ENCODE peak calls at places on chromosomes 7 and 10, in seven cellular contexts. D is psoas muscle, K is IMR-90, S is dorsolateral prefrontal cortex, N is heart left ventricle, V is lower leg skin, Y is kidney. B is an unnamed sample.
A peak's percentile ranks its signal among the peaks of the same experiment; 100 is the strongest.

GRCh38 chr7:16999541-17000266 is 117.9 kb upstream of the AGR3 start:
- DNase-seq in D (no peak), K (no peak), S (no peak), N (no peak), V (no peak), Y (no peak), B (no peak)

GRCh38 chr10:115093286-115093775 is at the start of gene ATRNL1:
- DNase-seq in D (peak; percentile 51), K (no peak), S (no peak), N (peak; percentile 33), V (no peak), Y (peak; percentile 80), B (no peak)

GRCh38 chr7:74164985-74165456 is 9.1 kb upstream of the EIF4H start:
- DNase-seq in D (no peak), K (peak; percentile 43), S (no peak), N (no peak), V (no peak), Y (no peak), B (no peak)

GRCh38 chr7:127766831-127767489 is 115.0 kb downstream of the SND1 start:
- DNase-seq in D (no peak), K (no peak), S (no peak), N (no peak), V (no peak), Y (no peak), B (no peak)

GRCh38 chr7:33806284-33807157 is 98.8 kb upstream of the BMPER start:
- DNase-seq in D (no peak), K (peak; percentile 10), S (no peak), N (no peak), V (no peak), Y (no peak), B (no peak)

GRCh38 chr10:110426294-110427153 is 71.2 kb upstream of the DUSP5 start:
- DNase-seq in D (peak; percentile 31), K (peak; percentile 91), S (no peak), N (peak; percentile 30), V (no peak), Y (no peak), B (no peak)

GRCh38 chr10:80471715-80472233 is 17.7 kb downstream of the TSPAN14 start:
- DNase-seq in D (no peak), K (no peak), S (no peak), N (no peak), V (no peak), Y (peak; percentile 89), B (no peak)

GRCh38 chr7:1060315-1061080 is 16.2 kb downstream of the GPR146 start:
- DNase-seq in D (peak; percentile 63), K (no peak), S (no peak), N (peak; percentile 50), V (peak; percentile 90), Y (peak; percentile 85), B (no peak)

GRCh38 chr7:3725660-3726059 is 424.6 kb downstream of the SDK1 start:
- DNase-seq in D (no peak), K (no peak), S (no peak), N (no peak), V (no peak), Y (no peak), B (no peak)

GRCh38 chr7:156038345-156038744 is 226.1 kb upstream of the SHH start:
- DNase-seq in D (no peak), K (no peak), S (no peak), N (no peak), V (no peak), Y (no peak), B (no peak)

GRCh38 chr10:31599626-31600504 is 280.8 kb downstream of the ZEB1 start:
- DNase-seq in D (no peak), K (peak; percentile 15), S (peak; percentile 57), N (no peak), V (no peak), Y (no peak), B (no peak)

GRCh38 chr10:24331457-24331856 is 122.5 kb downstream of the KIAA1217 start:
- DNase-seq in D (peak; percentile 75), K (peak; percentile 35), S (no peak), N (peak; percentile 62), V (no peak), Y (no peak), B (no peak)

GRCh38 chr7:22660732-22661131 is 66.3 kb upstream of the IL6 start:
- DNase-seq in D (no peak), K (no peak), S (no peak), N (no peak), V (no peak), Y (no peak), B (no peak)

GRCh38 chr7:91264083-91264923 is at the start of gene FZD1:
- DNase-seq in D (peak; percentile 98), K (peak; percentile 99), S (peak; percentile 93), N (peak; percentile 97), V (peak; percentile 99), Y (peak; percentile 99), B (peak; percentile 73)

GRCh38 chr7:2002561-2003450 is 229.9 kb downstream of the MAD1L1 start:
- DNase-seq in D (peak; percentile 41), K (no peak), S (no peak), N (no peak), V (peak; percentile 76), Y (peak; percentile 51), B (no peak)

GRCh38 chr10:66180651-66181318 is 745.1 kb upstream of the LRRTM3 start:
- DNase-seq in D (no peak), K (peak; percentile 52), S (no peak), N (peak; percentile 8), V (no peak), Y (no peak), B (no peak)

GRCh38 chr10:114356786-114357588 is 47.3 kb downstream of the AFAP1L2 start:
- DNase-seq in D (no peak), K (peak; percentile 70), S (no peak), N (no peak), V (peak; percentile 25), Y (no peak), B (no peak)

GRCh38 chr7:98110249-98111022 is 3.8 kb downstream of the LMTK2 start:
- DNase-seq in D (no peak), K (peak; percentile 9), S (peak; percentile 43), N (peak; percentile 35), V (no peak), Y (no peak), B (no peak)

GRCh38 chr10:46232666-46233065 is 54.1 kb upstream of the ANTXRL start:
- DNase-seq in D (no peak), K (no peak), S (no peak), N (peak; percentile 1), V (peak; percentile 45), Y (no peak), B (peak; percentile 6)

GRCh38 chr7:24054231-24054630 is 229.8 kb upstream of the NPY start:
- DNase-seq in D (no peak), K (no peak), S (no peak), N (no peak), V (no peak), Y (no peak), B (no peak)

GRCh38 chr10:81472927-81473470 is 402.0 kb upstream of the NRG3 start:
- DNase-seq in D (no peak), K (no peak), S (no peak), N (no peak), V (no peak), Y (no peak), B (no peak)

GRCh38 chr10:62616885-62617635 is 187.5 kb upstream of the ADO start:
- DNase-seq in D (no peak), K (no peak), S (no peak), N (no peak), V (peak; percentile 75), Y (no peak), B (no peak)
- TF ChIP-seq CTCF in D (no peak), K (no peak), S (no peak), N (no peak), V (no peak), Y (no peak), B (no peak)

DNA sequence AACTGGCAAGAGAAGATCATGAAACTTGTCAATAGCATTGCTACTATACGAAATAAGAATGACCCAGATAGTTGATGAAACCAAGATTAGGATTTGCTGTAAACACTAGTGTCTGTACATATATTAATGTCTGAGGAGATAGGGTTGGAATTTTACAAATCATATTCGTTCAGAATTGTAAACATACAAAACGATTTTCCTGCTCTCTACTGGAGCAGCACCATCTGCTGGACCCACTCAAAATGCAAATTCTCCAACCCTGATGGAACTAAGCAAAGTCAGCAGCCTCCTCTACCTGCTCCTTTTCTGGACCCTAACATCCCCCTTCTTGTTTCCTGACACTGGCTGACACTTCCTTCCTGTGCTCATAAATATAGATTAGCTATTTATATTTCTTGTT is 29.4 kb upstream of the SGMS1 start:
- DNase-seq in D (no peak), K (peak; percentile 47), S (peak; percentile 50), N (no peak), V (no peak), Y (no peak), B (no peak)
- TF ChIP-seq CTCF in D (peak; percentile 56), K (peak; percentile 65), S (peak; percentile 74), N (peak; percentile 53), V (no peak), Y (peak; percentile 50), B (no peak)

GRCh38 chr7:135181261-135181928 is 10.9 kb upstream of the CYREN start:
- DNase-seq in D (no peak), K (no peak), S (no peak), N (no peak), V (no peak), Y (no peak), B (no peak)

GRCh38 chr7:135184254-135184841 is 13.8 kb upstream of the CYREN start:
- DNase-seq in D (no peak), K (no peak), S (no peak), N (no peak), V (peak; percentile 77), Y (no peak), B (no peak)

GRCh38 chr7:135181929-135182678 is 11.6 kb upstream of the CYREN start:
- DNase-seq in D (no peak), K (no peak), S (no peak), N (no peak), V (peak; percentile 74), Y (peak; percentile 63), B (no peak)

GRCh38 chr7:135185471-135186260 is 15.2 kb upstream of the CYREN start:
- DNase-seq in D (no peak), K (no peak), S (no peak), N (no peak), V (peak; percentile 72), Y (peak; percentile 69), B (no peak)

DNA sequence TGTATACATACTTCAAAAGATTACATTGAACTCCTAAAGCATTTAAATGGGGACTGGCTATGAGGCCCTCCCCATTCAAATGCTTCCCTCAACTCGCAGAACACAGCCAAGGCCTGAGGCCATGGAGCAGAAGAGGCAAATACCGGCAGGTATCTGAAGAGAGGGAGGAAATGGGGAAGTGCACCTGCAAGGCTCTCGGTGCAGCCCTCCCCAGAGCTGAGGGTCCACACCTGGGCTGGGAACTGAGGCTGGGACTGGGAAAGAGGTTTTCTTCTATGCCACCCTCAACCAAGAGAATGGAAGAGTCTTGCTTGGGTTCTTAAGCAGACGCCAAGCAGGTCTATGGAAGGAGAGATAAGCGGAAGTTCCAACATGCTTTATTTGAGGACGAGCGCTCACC is 13.0 kb upstream of the CYREN start:
- DNase-seq in D (no peak), K (no peak), S (no peak), N (no peak), V (peak; percentile 29), Y (no peak), B (no peak)
- TF ChIP-seq CTCF in D (no peak), K (no peak), S (no peak), N (no peak), V (no peak), Y (no peak), B (no peak)

DNA sequence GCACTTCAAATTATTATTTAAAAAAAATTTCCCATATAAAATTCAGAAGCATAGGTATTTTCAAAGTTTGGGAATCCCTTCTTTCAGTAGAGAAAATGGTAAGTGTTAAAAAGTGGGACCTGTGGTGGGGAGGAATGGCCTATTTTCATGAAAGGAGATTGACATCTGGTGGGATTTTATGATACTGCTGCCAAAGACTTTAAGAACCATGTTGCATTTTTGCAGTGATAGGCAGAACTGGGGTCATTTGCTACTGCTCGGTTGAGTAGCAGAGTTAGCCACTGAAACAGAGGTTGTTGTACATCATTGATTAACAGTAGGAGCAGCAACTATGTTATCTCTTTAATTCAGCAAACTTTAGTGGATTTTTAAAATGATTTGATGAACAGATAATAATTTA is 4.4 kb downstream of the BICC1 start:
- DNase-seq in D (no peak), K (no peak), S (no peak), N (no peak), V (no peak), Y (no peak), B (no peak)
- TF ChIP-seq CTCF in D (no peak), K (no peak), S (no peak), N (no peak), V (no peak), Y (no peak), B (no peak)